ENCODE peak calls at places on chromosomes 7 and 10, in six cellular contexts. C is naive thymus-derived CD4-positive, alpha-beta T cell; S is AG04450; P is MM.1S; M is thoracic aorta; K is CD8-positive, alpha-beta memory T cell. D is an unnamed sample.

GRCh38 chr10:116268976-116269375 is 4.0 kb downstream of the GFRA1 start:
- DNase-seq in P (no peak), M (no peak), K (no peak), S (no peak), C (no peak), D (no peak)

GRCh38 chr7:47726047-47726726 is 144.3 kb upstream of the TNS3 start:
- DNase-seq in M (no peak), P (no peak), C (no peak), K (no peak), S (no peak), D (no peak)

GRCh38 chr7:75572814-75573213 is 80.7 kb downstream of the SPDYE5 start:
- DNase-seq in C (no peak), K (no peak), S (no peak), P (no peak), M (no peak), D (no peak)

GRCh38 chr7:21076054-21076453 is 289.4 kb upstream of the SP8 start:
- DNase-seq in P (no peak), C (no peak), S (no peak), K (no peak), M (no peak), D (no peak)

GRCh38 chr7:17929647-17930395 is 10.5 kb downstream of the SNX13 start:
- DNase-seq in P (no peak), K (no peak), S (no peak), C (no peak), M (no peak), D (no peak)

GRCh38 chr7:66016131-66016461 is 34.1 kb upstream of the GUSB start:
- DNase-seq in P (no peak), S (no peak), C (no peak), K (no peak), M (no peak), D (no peak)

GRCh38 chr10:131790021-131790420 is 110.8 kb upstream of the PPP2R2D start:
- DNase-seq in K (no peak), S (no peak), P (no peak), M (no peak), C (no peak), D (no peak)

GRCh38 chr10:92627845-92628480 is 35.0 kb downstream of the KIF11 start:
- DNase-seq in C (no peak), S (no peak), M (no peak), P (no peak), K (no peak), D (no peak)

GRCh38 chr7:129919492-129919891 is 33.3 kb downstream of the UBE2H start:
- DNase-seq in K (no peak), M (no peak), P (no peak), C (no peak), S (no peak), D (no peak)

GRCh38 chr10:1776127-1776662 is 38.9 kb upstream of the ADARB2 start:
- DNase-seq in C (no peak), M (no peak), P (no peak), K (no peak), S (no peak), D (no peak)

GRCh38 chr7:136016649-136017395 is 39.7 kb upstream of the MTPN start:
- DNase-seq in K (no peak), M (no peak), C (no peak), P (no peak), S (no peak), D (no peak)

GRCh38 chr7:155938129-155938528 is 125.9 kb upstream of the SHH start:
- DNase-seq in M (no peak), P (no peak), C (no peak), K (no peak), S (no peak), D (no peak)

GRCh38 chr7:389911-390601 is 100.1 kb downstream of the FOXL3 start:
- DNase-seq in K (no peak), M (no peak), P (no peak), C (no peak), S (no peak), D (no peak)

GRCh38 chr7:117759950-117760640 is 113.1 kb downstream of the CTTNBP2 start:
- DNase-seq in S (peak; percentile 38), K (no peak), M (no peak), C (no peak), P (no peak), D (no peak)

GRCh38 chr10:132886211-132887099 is 55.9 kb downstream of the CFAP46 start:
- DNase-seq in K (no peak), P (no peak), C (no peak), S (no peak), M (no peak), D (no peak)

GRCh38 chr10:14451341-14451740 is 120.6 kb upstream of the FRMD4A start:
- DNase-seq in P (no peak), K (no peak), M (no peak), C (no peak), S (no peak), D (no peak)

GRCh38 chr7:115533785-115534184 is 496.8 kb downstream of the TFEC start:
- DNase-seq in P (no peak), K (no peak), C (no peak), M (no peak), S (no peak), D (no peak)

GRCh38 chr7:139860090-139860773 is 31.2 kb downstream of the TBXAS1 start:
- DNase-seq in S (no peak), P (no peak), C (no peak), K (no peak), M (no peak), D (no peak)

GRCh38 chr10:10359263-10359662 is 658.4 kb upstream of the CELF2 start:
- DNase-seq in P (no peak), C (no peak), S (no peak), M (no peak), K (no peak), D (no peak)

GRCh38 chr7:50627824-50628361 is 62.7 kb upstream of the DDC start:
- DNase-seq in C (no peak), P (no peak), K (no peak), S (no peak), M (no peak), D (no peak)

GRCh38 chr7:148814938-148815559 is 69.0 kb downstream of the EZH2 start:
- DNase-seq in C (no peak), P (no peak), S (no peak), K (no peak), M (no peak), D (no peak)

GRCh38 chr10:18571076-18571475 is 80.3 kb downstream of the NSUN6 start:
- DNase-seq in S (no peak), C (no peak), P (no peak), M (no peak), K (no peak), D (no peak)

GRCh38 chr10:18577823-18578685 is 73.3 kb downstream of the NSUN6 start:
- DNase-seq in P (peak; percentile 89), M (no peak), S (no peak), C (no peak), K (no peak), D (no peak)

GRCh38 chr10:18576586-18576985 is 74.8 kb downstream of the NSUN6 start:
- DNase-seq in P (no peak), K (no peak), M (no peak), S (no peak), C (no peak), D (no peak)

GRCh38 chr10:18571780-18572179 is 79.6 kb downstream of the NSUN6 start:
- DNase-seq in S (no peak), P (no peak), K (no peak), C (no peak), M (no peak), D (no peak)

DNA sequence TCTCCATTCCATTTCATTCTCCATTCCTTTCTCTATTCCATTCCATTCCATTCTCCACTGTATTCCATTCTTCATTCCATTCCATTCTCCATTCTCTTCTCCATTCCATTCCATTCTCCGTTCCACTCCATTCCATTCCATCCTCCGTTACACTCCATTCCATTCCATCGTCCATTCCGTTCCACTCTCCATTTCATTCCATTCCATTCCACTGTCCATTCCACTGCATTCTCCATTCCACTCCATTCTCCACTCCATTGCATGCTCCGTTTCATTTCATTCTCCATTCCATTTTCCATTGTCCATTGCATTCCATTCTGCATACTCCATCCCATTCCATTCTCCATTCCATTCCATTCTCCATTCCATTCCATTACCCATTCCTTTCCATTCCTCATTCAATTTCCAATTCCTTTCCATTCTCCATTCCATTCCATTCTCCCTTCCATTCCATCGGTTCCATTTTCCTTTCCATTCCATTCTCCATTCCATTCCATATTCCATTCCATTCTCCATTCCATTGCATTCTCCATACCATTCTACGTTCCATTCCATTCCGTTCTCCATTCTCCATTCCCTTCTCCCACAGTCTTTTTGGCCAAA is 78.3 kb downstream of the NSUN6 start:
- DNase-seq in P (no peak), C (no peak), S (no peak), K (no peak), M (no peak), D (no peak)
- H3K9me3 ChIP-seq in P (no peaks in the 10 kb centered on the region), C (no peaks in the 10 kb centered on the region), S (peaks cover 17% of the 10 kb centered on the region), K (peaks cover 7% of the 10 kb centered on the region), M (no peaks in the 10 kb centered on the region), D (no peaks in the 10 kb centered on the region)

GRCh38 chr7:158246272-158246959 is 341.2 kb downstream of the PTPRN2 start:
- DNase-seq in M (no peak), S (no peak), P (no peak), K (no peak), C (no peak), D (no peak)
- H3K9me3 ChIP-seq in M (no peaks in the 10 kb centered on the region), S (peaks cover 72% of the 10 kb centered on the region), P (no peaks in the 10 kb centered on the region), K (no peaks in the 10 kb centered on the region), C (no peaks in the 10 kb centered on the region), D (no peaks in the 10 kb centered on the region)

DNA sequence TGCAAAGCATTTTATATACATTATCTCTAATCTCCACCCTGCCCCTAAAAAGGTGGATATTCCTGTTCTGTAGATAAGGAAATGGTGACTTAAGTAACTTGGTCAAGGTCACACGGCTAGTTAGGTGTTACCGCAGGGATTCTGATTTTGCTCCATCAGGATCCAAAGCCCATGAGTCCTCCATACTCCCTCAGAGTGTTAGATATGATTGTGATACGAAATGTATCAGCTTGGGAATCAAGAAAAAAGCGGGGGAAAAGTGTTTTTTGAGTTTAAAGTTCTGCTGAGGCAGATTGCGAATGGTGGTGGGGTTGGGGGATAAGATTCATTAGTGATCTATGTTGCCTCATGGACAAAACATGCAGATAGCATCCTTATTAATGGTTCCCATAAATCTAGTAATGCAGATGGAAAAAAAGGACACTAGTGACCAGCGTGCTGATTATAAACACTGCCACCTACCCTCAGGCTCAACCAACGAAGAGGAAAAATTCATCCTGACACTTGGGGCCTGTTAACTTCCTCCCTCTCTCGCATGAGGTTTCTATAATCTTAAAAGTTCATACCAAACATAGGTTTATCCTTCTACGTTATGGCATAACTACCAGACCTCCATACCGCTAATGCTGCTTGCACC is 2.3 kb downstream of the ICA1 start:
- DNase-seq in K (no peak), M (no peak), P (no peak), C (no peak), S (no peak), D (no peak)
- H3K9me3 ChIP-seq in K (no peaks in the 10 kb centered on the region), M (no peaks in the 10 kb centered on the region), P (no peaks in the 10 kb centered on the region), C (no peaks in the 10 kb centered on the region), S (no peaks in the 10 kb centered on the region), D (no peaks in the 10 kb centered on the region)

DNA sequence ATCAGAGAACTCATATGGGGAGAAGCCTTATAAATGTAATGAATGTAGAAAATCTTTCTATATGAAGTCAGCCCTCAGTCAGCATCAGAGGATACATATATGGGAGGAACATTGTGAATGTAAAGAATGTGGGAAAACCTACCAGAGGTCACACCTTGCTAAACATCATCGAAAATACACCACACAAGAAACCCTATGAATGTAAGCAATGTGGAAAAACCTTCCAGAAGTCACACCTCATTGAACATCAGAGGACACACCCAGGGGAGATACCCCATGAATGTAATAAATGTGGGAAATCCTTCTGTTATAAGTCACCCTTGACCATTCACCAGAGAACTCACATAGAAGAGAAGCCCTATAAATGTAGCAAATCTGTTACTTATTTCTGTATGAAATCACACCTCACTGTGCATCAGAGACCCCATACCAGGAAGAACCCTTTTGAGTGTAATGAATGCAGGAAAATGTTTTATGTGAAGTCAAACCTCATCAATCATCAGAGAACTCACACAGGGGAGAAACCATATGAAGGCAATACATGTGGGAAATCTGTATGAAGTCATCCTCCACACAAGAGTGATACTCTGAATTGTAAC is 30.8 kb downstream of the ZNF12 start:
- DNase-seq in K (no peak), P (no peak), S (no peak), C (no peak), M (no peak), D (no peak)
- H3K9me3 ChIP-seq in K (peaks cover 56% of the 10 kb centered on the region), P (peaks cover 7% of the 10 kb centered on the region), S (peaks cover 64% of the 10 kb centered on the region), C (peaks cover 10% of the 10 kb centered on the region), M (peaks cover 82% of the 10 kb centered on the region), D (peaks cover 21% of the 10 kb centered on the region)